ENCODE peak calls at places on chromosomes 2 and 18, in five cellular contexts. U is mesendoderm, J is H1, P is H9, I is neuronal stem cell. R is an unnamed sample.

GRCh38 chr18:39743463-39743862 is 2177.9 kb upstream of the CELF4 start:
- DNase-seq in U (no peak), J (no peak), P (no peak), I (no peak), R (no peak)

GRCh38 chr18:21741511-21742322 is 1.1 kb downstream of the MIB1 start:
- DNase-seq in U (peak), J (peak), P (peak), I (peak), R (peak)

GRCh38 chr2:222862915-222863544 is 2.2 kb downstream of the ACSL3 start:
- DNase-seq in U (no peak), J (no peak), P (no peak), I (no peak), R (no peak)

GRCh38 chr18:39846277-39846676 is 2108.8 kb upstream of the PIK3C3 start:
- DNase-seq in U (no peak), J (no peak), P (no peak), I (no peak), R (peak)

GRCh38 chr2:3631161-3631850 is 26.7 kb upstream of the ALLC start:
- DNase-seq in U (no peak), J (peak), P (no peak), I (no peak), R (no peak)

GRCh38 chr2:20917287-20917660 is 94.4 kb upstream of the LDAH start:
- DNase-seq in U (no peak), J (no peak), P (no peak), I (no peak), R (no peak)

GRCh38 chr2:189199797-189200196 is 20.2 kb upstream of the COL5A2 start:
- DNase-seq in U (no peak), J (no peak), P (no peak), I (no peak), R (no peak)

GRCh38 chr2:168119519-168120141 is 127.8 kb downstream of the STK39 start:
- DNase-seq in U (peak), J (no peak), P (no peak), I (peak), R (peak)

GRCh38 chr2:175158894-175159293 is 9.1 kb downstream of the ATF2 start:
- DNase-seq in U (no peak), J (no peak), P (no peak), I (no peak), R (no peak)

GRCh38 chr18:33828949-33829348 is 250.9 kb downstream of the ASXL3 start:
- DNase-seq in U (no peak), J (no peak), P (no peak), I (no peak), R (no peak)

GRCh38 chr2:143946436-143947385 is 573.2 kb downstream of the ZEB2 start:
- DNase-seq in U (no peak), J (no peak), P (no peak), I (no peak), R (no peak)

GRCh38 chr2:172246649-172247048 is 143.9 kb upstream of the DLX2 start:
- DNase-seq in U (peak), J (no peak), P (no peak), I (no peak), R (peak)

GRCh38 chr2:149098722-149099121 is 60.2 kb downstream of the LYPD6B start:
- DNase-seq in U (no peak), J (no peak), P (no peak), I (no peak), R (no peak)

GRCh38 chr18:34977787-34978532 is 63.3 kb upstream of the MAPRE2 start:
- DNase-seq in U (peak), J (peak), P (peak), I (no peak), R (peak)

GRCh38 chr2:98654702-98655488 is 46.5 kb downstream of the UNC50 start:
- DNase-seq in U (no peak), J (no peak), P (no peak), I (no peak), R (no peak)

GRCh38 chr2:187404431-187405110 is 43.5 kb downstream of the CALCRL start:
- DNase-seq in U (no peak), J (no peak), P (no peak), I (no peak), R (no peak)

GRCh38 chr18:13562494-13563029 is 163.8 kb downstream of the FAM210A start:
- DNase-seq in U (no peak), J (no peak), P (no peak), I (no peak), R (no peak)

GRCh38 chr2:79259296-79259695 is 99.7 kb upstream of the REG3A start:
- DNase-seq in U (no peak), J (no peak), P (no peak), I (no peak), R (no peak)

GRCh38 chr18:46712406-46712805 is 44.4 kb downstream of the ST8SIA5 start:
- DNase-seq in U (no peak), J (no peak), P (no peak), I (no peak), R (peak)

GRCh38 chr2:238235331-238235732 is 4.5 kb downstream of the HES6 start:
- DNase-seq in U (no peak), J (no peak), P (no peak), I (no peak), R (peak)

GRCh38 chr2:236205867-236206645 is 37.9 kb upstream of the GBX2 start:
- DNase-seq in U (no peak), J (no peak), P (no peak), I (no peak), R (no peak)

GRCh38 chr2:1742680-1743395 is 1.5 kb downstream of the PXDN start:
- DNase-seq in U (peak), J (peak), P (peak), I (peak), R (peak)

GRCh38 chr2:216710531-216711282 is 15.4 kb upstream of the IGFBP5 start:
- DNase-seq in U (no peak), J (no peak), P (no peak), I (no peak), R (peak)
- H2BK15ac ChIP-seq in U (no peak), J (no peak), P (no peak), I (peak), R (peak)

DNA sequence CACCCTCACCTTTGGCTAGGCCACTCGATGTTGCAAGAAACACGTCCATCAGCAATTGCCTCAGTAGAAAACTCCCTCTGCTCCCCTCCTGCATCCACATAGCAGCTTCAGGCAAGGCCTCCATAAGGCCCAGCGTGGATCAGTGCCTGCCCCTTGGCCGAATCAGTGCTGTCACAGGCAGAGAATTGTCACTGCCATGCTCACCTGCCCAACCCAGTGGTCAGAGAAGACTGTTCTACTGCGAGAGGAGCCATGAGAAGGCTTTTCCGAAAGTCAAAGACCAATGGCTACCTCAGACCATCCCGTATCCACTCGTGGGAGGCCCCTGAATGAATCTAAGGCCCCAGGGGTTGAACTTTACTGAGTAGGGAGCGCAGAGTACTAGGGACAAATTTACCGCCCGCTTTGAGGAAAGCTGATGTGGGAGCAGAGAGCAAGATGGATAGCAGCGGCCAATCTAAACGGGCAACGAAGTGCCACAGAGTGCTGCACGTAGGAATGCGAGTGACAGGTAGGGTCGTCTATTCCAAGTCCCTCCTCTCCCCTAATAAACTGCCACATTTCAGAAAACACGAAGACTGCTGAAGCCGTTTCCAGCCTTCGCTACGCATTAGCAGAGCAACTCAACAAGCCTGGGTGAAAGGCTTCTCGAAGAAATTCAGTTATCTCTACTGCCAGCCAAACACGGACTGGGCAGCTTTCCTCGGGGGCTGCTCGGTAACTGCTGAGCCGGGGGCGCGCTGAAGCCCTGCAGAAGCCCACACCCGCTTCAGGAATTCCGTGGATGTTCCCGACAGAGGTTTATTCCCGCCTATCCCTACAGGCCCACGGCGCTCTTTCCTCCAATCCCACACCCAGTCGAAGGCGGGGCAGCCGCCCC is 970 bp upstream of the RALBP1 start:
- DNase-seq in U (peak), J (peak), P (peak), I (no peak), R (peak)
- H2BK15ac ChIP-seq in U (no peak), J (no peak), P (no peak), I (peak), R (no peak)

DNA sequence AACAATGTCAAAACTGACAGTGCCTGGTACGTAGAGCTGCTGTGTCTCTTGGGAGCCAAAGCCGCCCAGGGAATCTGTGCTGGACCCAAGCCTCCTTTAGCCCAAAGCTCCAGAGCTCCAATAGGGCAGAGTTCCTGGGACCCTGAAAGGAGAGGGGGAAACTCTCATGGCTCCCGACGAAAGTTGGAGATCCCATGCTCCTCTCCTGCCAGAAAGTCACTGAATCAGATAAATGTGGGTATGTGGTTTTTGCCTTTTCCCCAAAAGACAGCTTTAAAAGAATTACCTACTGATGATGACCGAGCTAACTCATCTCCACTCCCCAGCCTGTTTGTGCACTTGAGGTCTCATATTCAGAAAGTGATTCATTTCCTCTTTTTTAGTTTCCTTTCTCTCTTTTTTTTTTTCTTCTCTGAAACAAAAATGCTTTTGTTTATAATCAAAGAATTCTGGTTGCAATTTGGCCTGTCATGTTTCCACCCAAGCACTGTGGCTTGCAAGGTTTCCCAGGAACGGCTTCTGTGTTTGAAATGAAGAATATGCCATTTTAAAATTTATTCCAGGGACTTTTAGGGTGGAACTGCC is 14.1 kb upstream of the PMAIP1 start:
- DNase-seq in U (no peak), J (no peak), P (no peak), I (no peak), R (peak)
- H2BK15ac ChIP-seq in U (peak), J (no peak), P (no peak), I (no peak), R (peak)

DNA sequence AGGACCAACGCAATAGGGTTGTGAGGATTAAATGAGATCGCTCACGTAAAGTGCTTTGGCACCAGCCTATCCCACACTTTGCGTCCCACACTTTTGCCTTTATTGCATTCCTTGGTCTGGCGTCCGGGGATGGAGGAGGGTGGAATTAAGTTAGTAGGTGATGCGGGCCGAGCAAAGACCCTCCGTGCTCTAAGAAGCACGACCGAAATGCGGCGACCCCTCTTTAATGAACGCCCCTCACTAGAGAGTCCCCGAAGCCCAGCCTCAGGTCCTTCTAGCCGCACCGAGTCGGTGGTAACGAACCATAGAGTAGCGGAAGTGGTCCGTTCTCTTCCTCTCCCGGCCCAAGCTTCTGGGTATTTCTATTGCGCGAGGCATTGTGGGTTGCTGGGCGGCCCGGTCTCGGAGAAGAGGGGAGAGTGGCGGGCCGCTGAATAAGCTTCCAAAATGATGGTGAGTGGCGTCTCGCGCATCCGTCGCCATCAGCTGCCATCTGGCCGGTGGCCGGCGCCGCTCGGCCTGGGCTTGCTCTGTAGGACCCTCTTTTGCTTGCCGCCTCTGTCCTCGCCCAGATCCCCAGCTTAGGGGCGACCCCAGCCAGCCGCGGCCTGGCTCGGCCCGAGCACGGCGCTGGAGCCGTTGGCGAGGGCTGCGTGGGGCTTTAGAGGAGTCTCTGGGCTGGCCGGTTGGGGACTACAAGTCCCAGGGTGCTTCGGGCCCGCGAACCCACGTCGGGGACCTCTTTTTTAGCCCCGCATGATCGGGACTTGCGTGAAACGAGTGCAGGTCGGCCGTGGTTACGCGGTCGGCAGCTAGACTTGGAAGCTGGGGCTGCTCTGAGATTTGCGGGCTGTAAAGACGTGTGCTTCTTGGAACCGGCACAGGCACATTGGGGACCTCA is at the start of gene CCT7:
- DNase-seq in U (peak), J (peak), P (peak), I (peak), R (peak)
- H2BK15ac ChIP-seq in U (no peak), J (no peak), P (no peak), I (no peak), R (no peak)

GRCh38 chr2:9846554-9846953 is 3.3 kb downstream of the TAF1B start:
- DNase-seq in U (no peak), J (no peak), P (no peak), I (no peak), R (peak)

GRCh38 chr2:9844036-9844483 is 786 bp downstream of the TAF1B start:
- DNase-seq in U (peak), J (no peak), P (no peak), I (no peak), R (peak)

GRCh38 chr2:9842487-9843228 is 616 bp upstream of the TAF1B start:
- DNase-seq in U (no peak), J (no peak), P (no peak), I (no peak), R (no peak)

GRCh38 chr2:9844581-9844980 is 1.3 kb downstream of the TAF1B start:
- DNase-seq in U (no peak), J (no peak), P (no peak), I (no peak), R (peak)

DNA sequence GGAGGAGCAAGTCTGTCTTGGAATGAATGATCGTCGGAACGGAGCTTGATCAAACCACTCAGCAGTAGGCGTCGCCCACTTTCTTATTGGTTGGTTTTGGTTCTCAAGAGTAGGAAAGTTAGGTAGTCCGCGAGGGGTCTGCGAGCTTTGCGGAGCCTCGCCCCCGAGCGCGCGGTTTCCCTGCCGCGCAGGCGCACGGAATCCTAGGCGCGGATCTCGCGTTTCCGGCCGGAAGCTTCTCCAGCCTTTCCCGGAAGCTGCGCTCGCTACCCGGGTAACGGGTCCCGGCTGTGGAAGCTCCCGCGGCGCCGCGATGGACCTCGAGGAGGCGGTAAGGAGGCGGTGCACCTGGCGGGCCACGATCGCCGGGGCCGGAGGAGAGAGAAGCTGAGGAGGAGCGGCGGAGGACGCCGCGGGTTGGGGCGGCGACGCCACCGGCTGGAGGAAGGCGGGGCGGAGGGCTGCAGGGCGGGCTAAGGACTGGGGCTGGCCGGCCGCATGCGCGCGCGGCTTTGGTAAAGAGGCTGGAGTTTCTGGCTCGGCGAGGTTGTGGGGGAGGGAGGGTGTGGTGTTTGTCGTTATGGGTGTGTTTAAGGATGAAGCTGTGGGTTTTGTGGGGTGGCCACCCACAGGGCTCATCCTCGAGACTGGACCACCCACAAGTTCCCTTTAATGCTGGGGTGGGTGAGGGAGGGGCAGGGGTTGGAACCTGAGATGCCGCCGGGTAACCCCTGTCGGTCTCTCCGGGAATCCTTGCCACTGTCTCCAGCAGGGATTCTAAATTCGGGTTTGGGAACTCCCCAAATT is at the start of gene TAF1B:
- DNase-seq in U (peak), J (peak), P (peak), I (peak), R (peak)
- H2BK15ac ChIP-seq in U (no peak), J (no peak), P (no peak), I (peak), R (peak)